ENCODE peak calls at places on chromosome 2, in eight cellular contexts. I is GM12865; B is EH; Q is anterior cingulate cortex; A is T-helper 1 cell; U is HuH-7; Z is activated T-helper 1 cell treated with anti-CD3 and anti-CD28 coated beads, Interleukin-2, amount 50 U/mL, for 16 hours; R is NCI-H2171 treated with DMSO at 0.1 percent for 48 hours. Y is an unnamed sample.
A peak's percentile ranks its signal among the peaks of the same experiment; 100 is the strongest.

GRCh38 chr2:233061591-233062446 is 1.7 kb downstream of the INPP5D start:
- DNase-seq in U (peak; percentile 77), I (peak; percentile 85), R (no peak), Q (no peak), Z (no peak), B (peak; percentile 21), A (no peak), Y (no peak)

GRCh38 chr2:67899187-67899586 is 163.6 kb downstream of the C1D start:
- DNase-seq in Q (no peak), I (no peak), B (no peak), A (no peak), Z (no peak), U (no peak), R (no peak), Y (no peak)

GRCh38 chr2:75513616-75514170 is 47.0 kb downstream of the EVA1A start:
- DNase-seq in Q (no peak), I (no peak), Z (no peak), U (no peak), B (peak; percentile 32), A (no peak), R (no peak), Y (no peak)

GRCh38 chr2:66854304-66854703 is 419.4 kb downstream of the MEIS1 start:
- DNase-seq in B (peak; percentile 62), A (no peak), I (no peak), Q (no peak), Z (no peak), U (no peak), R (no peak), Y (no peak)

GRCh38 chr2:166373951-166374350 is 1.8 kb downstream of the SCN9A start:
- DNase-seq in B (peak; percentile 78), Z (no peak), A (no peak), U (peak; percentile 23), Q (no peak), R (peak; percentile 77), I (no peak), Y (no peak)

GRCh38 chr2:182078988-182079602 is 93.4 kb downstream of the PPP1R1C start:
- DNase-seq in R (no peak), I (no peak), Z (no peak), U (no peak), A (no peak), Q (no peak), B (no peak), Y (no peak)

GRCh38 chr2:23532311-23533013 is 147.5 kb downstream of the KLHL29 start:
- DNase-seq in B (no peak), Z (no peak), A (no peak), U (no peak), I (peak; percentile 18), R (peak; percentile 97), Q (no peak), Y (no peak)

GRCh38 chr2:25228848-25229674 is 60.7 kb upstream of the POMC start:
- DNase-seq in B (peak; percentile 81), I (peak; percentile 69), Q (peak; percentile 18), A (no peak), R (peak; percentile 84), U (peak; percentile 93), Z (no peak), Y (peak; percentile 50)

GRCh38 chr2:173644146-173644545 is 289.5 kb downstream of the CDCA7 start:
- DNase-seq in U (no peak), R (no peak), I (no peak), Z (no peak), A (no peak), B (peak; percentile 78), Q (no peak), Y (no peak)

GRCh38 chr2:16664052-16664731 is 1.4 kb downstream of the CYRIA start:
- DNase-seq in A (no peak), Q (peak; percentile 74), B (no peak), U (no peak), I (peak; percentile 56), R (no peak), Z (no peak), Y (peak; percentile 67)

GRCh38 chr2:229163893-229164292 is 107.2 kb downstream of the PID1 start:
- DNase-seq in A (no peak), R (no peak), Z (no peak), Q (no peak), B (no peak), I (no peak), U (no peak), Y (no peak)

GRCh38 chr2:649461-650342 is 27.5 kb downstream of the TMEM18 start:
- DNase-seq in A (no peak), Z (no peak), B (no peak), I (no peak), U (no peak), R (no peak), Q (no peak), Y (no peak)

GRCh38 chr2:236955675-236956618 is 129.7 kb upstream of the COPS8 start:
- DNase-seq in R (peak; percentile 6), B (peak; percentile 6), A (no peak), Z (no peak), I (peak; percentile 10), Q (no peak), U (no peak), Y (no peak)

GRCh38 chr2:171522057-171522803 is at the start of gene CYBRD1:
- DNase-seq in I (peak; percentile 85), Q (peak; percentile 82), A (no peak), U (peak; percentile 46), R (no peak), Z (no peak), B (peak; percentile 91), Y (no peak)

GRCh38 chr2:100292022-100292580 is 30.2 kb downstream of the LONRF2 start:
- DNase-seq in B (peak; percentile 89), U (no peak), A (no peak), I (peak; percentile 4), Q (no peak), R (no peak), Z (no peak), Y (no peak)

GRCh38 chr2:117406443-117406842 is 408.0 kb upstream of the DDX18 start:
- DNase-seq in Q (no peak), R (no peak), A (no peak), B (no peak), I (no peak), U (no peak), Z (no peak), Y (no peak)

GRCh38 chr2:24124003-24124585 is 825 bp downstream of the FAM228B start:
- DNase-seq in Z (no peak), I (no peak), R (peak; percentile 48), Q (no peak), U (no peak), B (peak; percentile 49), A (no peak), Y (no peak)

GRCh38 chr2:10614940-10615339 is 74.8 kb downstream of the NOL10 start:
- DNase-seq in I (no peak), Q (no peak), U (no peak), R (no peak), B (peak; percentile 67), A (no peak), Z (no peak), Y (no peak)

GRCh38 chr2:239368906-239369584 is 31.8 kb downstream of the HDAC4 start:
- DNase-seq in U (no peak), A (no peak), Q (no peak), Z (no peak), I (peak; percentile 35), B (no peak), R (no peak), Y (no peak)

GRCh38 chr2:119025013-119025412 is 83.0 kb downstream of the MARCO start:
- DNase-seq in B (no peak), Z (no peak), A (no peak), U (no peak), Q (no peak), I (no peak), R (no peak), Y (no peak)

Y was measured in naive B cell.